ENCODE peak calls at places on chromosomes 3 and 15, in six cellular contexts. N is CD8-positive, alpha-beta T cell; V is cardiac muscle cell; Q is stomach; X is left lung; L is GM23248. B is an unnamed sample.

GRCh38 chr3:25573386-25574171 is 91.1 kb downstream of the TOP2B start:
- DNase-seq in N (no peak), V (peak; percentile 57), Q (no peak), X (no peak), L (peak; percentile 48), B (no peak)

GRCh38 chr3:159114582-159114981 is 312.7 kb downstream of the MFSD1 start:
- DNase-seq in N (no peak), V (no peak), Q (no peak), X (no peak), L (no peak), B (no peak)

GRCh38 chr3:160400631-160401150 is 1.2 kb downstream of the SMC4 start:
- DNase-seq in N (peak; percentile 14), V (peak; percentile 69), Q (peak; percentile 56), X (peak; percentile 45), L (peak; percentile 56), B (no peak)

GRCh38 chr15:42772126-42772525 is 35.2 kb upstream of the CDAN1 start:
- DNase-seq in N (no peak), V (no peak), Q (no peak), X (no peak), L (no peak), B (no peak)

GRCh38 chr3:194133661-194134230 is 2.2 kb upstream of the HES1 start:
- DNase-seq in N (no peak), V (peak; percentile 66), Q (peak; percentile 61), X (peak; percentile 55), L (peak; percentile 83), B (no peak)

GRCh38 chr15:84835661-84836384 is 18.7 kb downstream of the ALPK3 start:
- DNase-seq in N (no peak), V (no peak), Q (no peak), X (no peak), L (no peak), B (no peak)

GRCh38 chr3:127480196-127480933 is 110.2 kb downstream of the TPRA1 start:
- DNase-seq in N (no peak), V (no peak), Q (no peak), X (peak; percentile 14), L (no peak), B (no peak)

GRCh38 chr3:44529927-44530326 is 25.1 kb upstream of the ZKSCAN7 start:
- DNase-seq in N (no peak), V (no peak), Q (no peak), X (no peak), L (peak; percentile 41), B (no peak)

GRCh38 chr3:159884661-159885402 is 103.8 kb upstream of the IL12A start:
- DNase-seq in N (no peak), V (peak; percentile 32), Q (no peak), X (no peak), L (peak; percentile 63), B (no peak)

GRCh38 chr3:185824051-185824466 is 783 bp downstream of the IGF2BP2 start:
- DNase-seq in N (no peak), V (peak; percentile 52), Q (peak; percentile 27), X (peak; percentile 37), L (peak; percentile 60), B (peak; percentile 12)

GRCh38 chr15:80856809-80857377 is 77.7 kb downstream of the CEMIP start:
- DNase-seq in N (no peak), V (no peak), Q (peak; percentile 70), X (peak; percentile 67), L (peak; percentile 48), B (no peak)

GRCh38 chr3:143302638-143303171 is 183.1 kb downstream of the CHST2 start:
- DNase-seq in N (no peak), V (no peak), Q (no peak), X (peak; percentile 49), L (peak; percentile 91), B (no peak)

GRCh38 chr15:41585140-41586047 is 26.4 kb downstream of the TYRO3 start:
- DNase-seq in N (peak; percentile 24), V (peak; percentile 47), Q (peak; percentile 48), X (no peak), L (peak; percentile 84), B (peak; percentile 30)

GRCh38 chr15:78156653-78157052 is 7.5 kb downstream of the IDH3A start:
- DNase-seq in N (no peak), V (no peak), Q (no peak), X (no peak), L (no peak), B (no peak)

GRCh38 chr3:102841866-102842265 is 407.1 kb downstream of the ZPLD1 start:
- DNase-seq in N (no peak), V (no peak), Q (no peak), X (no peak), L (no peak), B (no peak)

GRCh38 chr15:51576911-51577500 is 45.6 kb downstream of the DMXL2 start:
- DNase-seq in N (no peak), V (no peak), Q (no peak), X (no peak), L (peak; percentile 67), B (no peak)

GRCh38 chr3:177569193-177569592 is 371.9 kb upstream of the TBL1XR1 start:
- DNase-seq in N (no peak), V (no peak), Q (no peak), X (no peak), L (no peak), B (no peak)

GRCh38 chr3:149839874-149840273 is 26.9 kb downstream of the RNF13 start:
- DNase-seq in N (no peak), V (no peak), Q (no peak), X (no peak), L (no peak), B (no peak)

GRCh38 chr15:71049706-71050422 is 65.4 kb upstream of the THSD4 start:
- DNase-seq in N (no peak), V (no peak), Q (no peak), X (no peak), L (peak; percentile 46), B (no peak)

GRCh38 chr3:16302082-16302631 is 37.1 kb downstream of the OXNAD1 start:
- DNase-seq in N (no peak), V (no peak), Q (no peak), X (no peak), L (no peak), B (no peak)

GRCh38 chr3:69426291-69426690 is 40.4 kb upstream of the FRMD4B start:
- DNase-seq in N (no peak), V (no peak), Q (no peak), X (no peak), L (no peak), B (no peak)

GRCh38 chr3:188389711-188390346 is 235.9 kb downstream of the LPP start:
- DNase-seq in N (no peak), V (no peak), Q (no peak), X (peak; percentile 65), L (peak; percentile 55), B (peak; percentile 28)

GRCh38 chr15:60396964-60397771 is 618 bp downstream of the ANXA2 start:
- DNase-seq in N (peak; percentile 39), V (peak; percentile 83), Q (peak; percentile 66), X (peak; percentile 76), L (peak; percentile 95), B (peak; percentile 22)

GRCh38 chr3:23116041-23116440 is 87.1 kb upstream of the UBE2E2 start:
- DNase-seq in N (no peak), V (no peak), Q (no peak), X (no peak), L (peak; percentile 22), B (no peak)

GRCh38 chr15:34049096-34049495 is 10.1 kb upstream of the AVEN start:
- DNase-seq in N (no peak), V (no peak), Q (no peak), X (no peak), L (peak; percentile 68), B (no peak)

GRCh38 chr15:96331942-96332853 is 1.7 kb downstream of the NR2F2 start:
- DNase-seq in N (no peak), V (peak; percentile 56), Q (no peak), X (peak; percentile 52), L (peak; percentile 84), B (no peak)
- H3K4me1 ChIP-seq in N (peaks cover 13% of the 10 kb centered on the region), V (no peaks in the 10 kb centered on the region), Q (peaks cover 19% of the 10 kb centered on the region), X (no peaks in the 10 kb centered on the region), L (peaks cover 27% of the 10 kb centered on the region), B (peaks cover 9% of the 10 kb centered on the region)

DNA sequence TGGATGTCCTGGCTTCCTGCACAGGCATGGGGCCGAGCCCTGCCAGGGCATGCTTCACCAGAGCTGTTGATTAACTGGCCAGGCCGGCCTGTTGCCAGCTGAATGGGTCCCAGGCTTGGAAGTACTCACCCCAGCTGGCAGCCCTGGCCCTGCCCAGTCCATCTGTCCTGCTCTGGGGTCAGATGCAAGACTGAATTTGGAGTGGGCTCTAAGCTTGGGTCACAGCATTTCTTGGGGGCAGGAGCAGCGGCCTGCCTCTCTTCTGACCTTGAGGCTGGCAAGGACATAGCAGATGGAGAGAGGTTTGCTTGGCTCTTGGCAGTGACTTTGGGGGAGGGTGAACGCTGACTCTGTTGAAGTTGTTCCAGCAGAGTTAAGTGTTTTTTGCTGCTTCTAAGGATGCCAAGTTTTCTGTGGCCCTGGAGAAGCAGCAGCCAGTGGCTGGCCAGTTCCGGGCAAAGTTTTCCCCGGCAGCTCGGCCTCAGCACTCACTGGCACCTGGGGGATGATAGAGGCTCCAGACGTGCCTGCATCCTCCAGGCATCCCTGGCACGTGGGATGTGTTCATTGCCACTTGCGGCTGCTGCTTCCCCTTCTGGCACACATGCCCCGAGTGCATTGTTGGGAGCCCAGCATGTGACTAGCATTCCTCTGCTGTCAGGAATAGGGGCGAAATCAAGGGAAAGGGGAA is 22.9 kb downstream of the PDIA5 start:
- DNase-seq in N (no peak), V (no peak), Q (peak; percentile 89), X (peak; percentile 67), L (peak; percentile 55), B (no peak)
- H3K4me1 ChIP-seq in N (peaks cover 21% of the 10 kb centered on the region), V (peaks cover 44% of the 10 kb centered on the region), Q (peaks cover 43% of the 10 kb centered on the region), X (peaks cover 19% of the 10 kb centered on the region), L (peaks cover 26% of the 10 kb centered on the region), B (peaks cover 15% of the 10 kb centered on the region)

DNA sequence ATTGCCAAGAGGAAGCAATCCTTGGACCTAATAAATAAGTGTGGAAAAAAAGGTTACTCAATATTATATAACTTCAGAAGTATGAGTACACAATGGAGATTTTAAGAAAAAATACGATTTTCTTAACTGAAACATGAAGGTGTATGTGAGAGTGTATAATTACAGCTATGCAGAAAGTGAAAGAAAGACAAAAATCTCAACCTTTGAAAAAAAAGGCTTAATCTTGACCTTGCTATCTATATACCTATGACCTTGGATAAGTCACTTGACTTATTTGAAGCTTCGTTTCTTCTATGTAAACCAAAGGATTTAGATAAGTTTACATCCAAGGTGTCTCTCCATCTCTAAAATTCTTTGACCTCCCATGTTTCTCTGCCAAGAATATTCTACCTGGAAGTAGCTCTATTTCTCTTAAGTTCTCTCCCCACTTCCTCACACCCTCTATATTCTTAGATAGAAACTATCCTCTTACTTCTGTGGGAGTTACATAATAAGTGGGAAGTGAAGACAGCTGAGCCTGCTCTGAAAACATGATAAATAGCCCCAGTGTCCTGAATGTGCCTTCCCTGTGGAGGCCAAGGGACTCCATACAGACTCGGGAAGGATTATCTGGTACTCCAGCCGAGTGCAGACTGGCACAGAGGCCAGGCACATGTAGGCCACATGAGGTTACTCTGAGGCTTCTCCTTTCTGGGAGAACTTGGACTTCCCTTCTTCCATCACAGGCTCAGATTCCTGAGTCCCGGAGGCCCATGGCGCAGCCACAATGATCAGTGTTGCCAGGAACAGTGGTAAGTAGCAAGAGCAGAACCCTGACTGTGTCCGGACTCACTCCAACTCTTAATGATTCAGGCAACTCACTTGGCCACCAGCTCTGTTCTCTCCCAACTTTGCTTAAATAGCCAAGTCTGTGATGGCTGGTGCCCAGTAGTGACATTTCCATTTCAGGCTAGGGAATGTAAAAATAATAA is 166.8 kb upstream of the COL8A1 start:
- DNase-seq in N (no peak), V (no peak), Q (no peak), X (no peak), L (peak; percentile 32), B (no peak)
- H3K4me1 ChIP-seq in N (no peaks in the 10 kb centered on the region), V (peaks cover 22% of the 10 kb centered on the region), Q (no peaks in the 10 kb centered on the region), X (no peaks in the 10 kb centered on the region), L (peaks cover 44% of the 10 kb centered on the region), B (no peaks in the 10 kb centered on the region)

GRCh38 chr3:186842426-186843038 is at the start of gene ADIPOQ:
- DNase-seq in N (no peak), V (no peak), Q (no peak), X (no peak), L (no peak), B (no peak)
- H3K4me1 ChIP-seq in N (no peaks in the 10 kb centered on the region), V (no peaks in the 10 kb centered on the region), Q (no peaks in the 10 kb centered on the region), X (no peaks in the 10 kb centered on the region), L (no peaks in the 10 kb centered on the region), B (no peaks in the 10 kb centered on the region)